ENCODE peak calls at places on chromosome 6, in six cellular contexts. Y is H1, C is IMR-90, N is mesendoderm, J is neuronal stem cell, O is mesenchymal stem cell. L is an unnamed sample.

GRCh38 chr6:85449818-85450577 is at the start of gene NT5E:
- DNase-seq in Y (peak), C (peak), N (peak), J (peak), O (peak), L (peak)

GRCh38 chr6:116631379-116631990 is 15.2 kb downstream of the RSPH4A start:
- DNase-seq in Y (no peak), C (no peak), N (peak), J (no peak), O (no peak), L (peak)

GRCh38 chr6:96923871-96924493 is 546 bp upstream of the KLHL32 start:
- DNase-seq in Y (no peak), C (no peak), N (no peak), J (no peak), O (peak), L (no peak)

GRCh38 chr6:45929421-45930361 is 86.0 kb downstream of the CLIC5 start:
- DNase-seq in Y (no peak), C (no peak), N (no peak), J (no peak), O (peak), L (no peak)

GRCh38 chr6:107668826-107669474 is 155.2 kb downstream of the SCML4 start:
- DNase-seq in Y (no peak), C (no peak), N (no peak), J (no peak), O (no peak), L (no peak)

GRCh38 chr6:117399924-117400323 is 25.8 kb downstream of the ROS1 start:
- DNase-seq in Y (no peak), C (peak), N (peak), J (no peak), O (peak), L (no peak)

GRCh38 chr6:154791561-154792317 is 58.5 kb downstream of the SCAF8 start:
- DNase-seq in Y (no peak), C (peak), N (no peak), J (no peak), O (no peak), L (no peak)

GRCh38 chr6:40299666-40300065 is 287.5 kb downstream of the LRFN2 start:
- DNase-seq in Y (no peak), C (no peak), N (no peak), J (no peak), O (no peak), L (no peak)

GRCh38 chr6:89637960-89638319 is 607 bp downstream of the LYRM2 start:
- DNase-seq in Y (no peak), C (no peak), N (no peak), J (no peak), O (no peak), L (no peak)

GRCh38 chr6:83429269-83429668 is 1.6 kb downstream of the ME1 start:
- DNase-seq in Y (no peak), C (no peak), N (no peak), J (no peak), O (no peak), L (no peak)

GRCh38 chr6:149234051-149234962 is 83.2 kb upstream of the TAB2 start:
- DNase-seq in Y (no peak), C (peak), N (peak), J (no peak), O (peak), L (no peak)

GRCh38 chr6:74991573-74992332 is 214.1 kb downstream of the COL12A1 start:
- DNase-seq in Y (no peak), C (peak), N (peak), J (no peak), O (peak), L (no peak)

GRCh38 chr6:107409942-107410341 is 49.4 kb downstream of the PDSS2 start:
- DNase-seq in Y (no peak), C (no peak), N (no peak), J (no peak), O (no peak), L (no peak)

GRCh38 chr6:34536251-34536958 is 19.7 kb downstream of the SPDEF start:
- DNase-seq in Y (no peak), C (no peak), N (no peak), J (no peak), O (no peak), L (no peak)

GRCh38 chr6:34537922-34538550 is 18.1 kb downstream of the SPDEF start:
- DNase-seq in Y (no peak), C (no peak), N (no peak), J (no peak), O (no peak), L (no peak)

GRCh38 chr6:34538581-34538980 is 17.5 kb downstream of the SPDEF start:
- DNase-seq in Y (no peak), C (no peak), N (no peak), J (no peak), O (no peak), L (no peak)

GRCh38 chr6:34535646-34536045 is 20.5 kb downstream of the SPDEF start:
- DNase-seq in Y (no peak), C (no peak), N (no peak), J (no peak), O (no peak), L (no peak)

DNA sequence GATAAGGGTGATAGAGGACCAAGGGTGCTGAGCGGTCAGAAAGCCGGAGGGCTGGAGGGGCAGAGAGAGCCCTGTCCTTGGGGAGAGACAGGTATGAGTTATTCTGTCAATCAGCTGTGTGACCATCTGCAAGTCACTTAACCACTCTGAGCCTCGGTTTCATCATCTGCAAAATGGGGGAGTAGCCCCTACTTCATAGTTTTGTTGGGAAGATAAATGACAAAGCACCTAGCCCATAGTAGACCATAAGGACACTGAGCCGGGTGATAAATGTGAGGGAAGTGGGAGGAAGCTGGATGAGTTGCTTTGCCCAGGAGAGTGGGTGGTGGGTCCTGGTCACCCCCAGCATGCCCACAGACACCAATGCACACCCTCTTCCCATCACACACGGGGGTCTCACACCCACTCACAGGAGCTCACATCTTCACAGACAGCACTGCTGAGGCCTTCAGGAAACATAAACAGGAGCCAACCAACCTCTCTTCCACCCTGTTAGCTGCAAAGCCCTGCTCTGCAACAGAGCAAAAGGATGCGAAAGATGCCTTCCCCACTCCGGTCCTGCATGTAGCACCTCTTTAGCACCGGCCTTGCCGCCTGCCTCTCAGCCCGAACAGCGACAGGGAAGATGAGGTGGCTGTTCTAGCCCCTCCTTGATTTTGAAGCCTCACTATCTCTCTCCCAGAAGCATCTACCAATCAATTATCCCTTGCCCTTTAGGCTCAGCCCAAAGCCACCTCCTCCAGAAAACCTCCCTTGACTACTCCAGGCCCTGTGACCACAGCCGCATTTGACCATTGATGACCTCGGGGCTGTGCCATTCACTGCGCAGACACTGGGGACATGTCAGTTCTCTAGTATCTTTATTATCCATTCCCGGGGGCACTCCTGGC is 18.9 kb downstream of the SPDEF start:
- DNase-seq in Y (no peak), C (no peak), N (no peak), J (no peak), O (no peak), L (no peak)
- H2BK15ac ChIP-seq in Y (peak), C (no peak), N (no peak), J (no peak), O (no peak), L (no peak)

GRCh38 chr6:22928775-22929174 is 359.4 kb downstream of the HDGFL1 start:
- DNase-seq in Y (no peak), C (no peak), N (peak), J (no peak), O (no peak), L (no peak)
- H2BK15ac ChIP-seq in Y (no peak), C (no peak), N (no peak), J (no peak), O (no peak), L (no peak)

GRCh38 chr6:38634518-38634917 is 5.2 kb downstream of the BTBD9 start:
- DNase-seq in Y (no peak), C (peak), N (no peak), J (no peak), O (no peak), L (no peak)

GRCh38 chr6:38632490-38632889 is 7.2 kb downstream of the BTBD9 start:
- DNase-seq in Y (no peak), C (no peak), N (no peak), J (no peak), O (no peak), L (no peak)

GRCh38 chr6:38636027-38636426 is 3.7 kb downstream of the BTBD9 start:
- DNase-seq in Y (no peak), C (no peak), N (no peak), J (no peak), O (no peak), L (no peak)

GRCh38 chr6:38631186-38631783 is 8.4 kb downstream of the BTBD9 start:
- DNase-seq in Y (no peak), C (no peak), N (no peak), J (no peak), O (no peak), L (no peak)
- H2BK15ac ChIP-seq in Y (no peak), C (no peak), N (no peak), J (no peak), O (no peak), L (no peak)

GRCh38 chr6:31573239-31574105 is 1.4 kb downstream of the LTA start:
- DNase-seq in Y (no peak), C (no peak), N (peak), J (no peak), O (no peak), L (no peak)

GRCh38 chr6:31567531-31568370 is 4.3 kb upstream of the LTA start:
- DNase-seq in Y (no peak), C (no peak), N (peak), J (no peak), O (no peak), L (no peak)

GRCh38 chr6:31572041-31572911 is at the start of gene LTA:
- DNase-seq in Y (no peak), C (no peak), N (no peak), J (no peak), O (no peak), L (no peak)

GRCh38 chr6:31568537-31568961 is 3.5 kb upstream of the LTA start:
- DNase-seq in Y (no peak), C (no peak), N (no peak), J (no peak), O (no peak), L (no peak)

DNA sequence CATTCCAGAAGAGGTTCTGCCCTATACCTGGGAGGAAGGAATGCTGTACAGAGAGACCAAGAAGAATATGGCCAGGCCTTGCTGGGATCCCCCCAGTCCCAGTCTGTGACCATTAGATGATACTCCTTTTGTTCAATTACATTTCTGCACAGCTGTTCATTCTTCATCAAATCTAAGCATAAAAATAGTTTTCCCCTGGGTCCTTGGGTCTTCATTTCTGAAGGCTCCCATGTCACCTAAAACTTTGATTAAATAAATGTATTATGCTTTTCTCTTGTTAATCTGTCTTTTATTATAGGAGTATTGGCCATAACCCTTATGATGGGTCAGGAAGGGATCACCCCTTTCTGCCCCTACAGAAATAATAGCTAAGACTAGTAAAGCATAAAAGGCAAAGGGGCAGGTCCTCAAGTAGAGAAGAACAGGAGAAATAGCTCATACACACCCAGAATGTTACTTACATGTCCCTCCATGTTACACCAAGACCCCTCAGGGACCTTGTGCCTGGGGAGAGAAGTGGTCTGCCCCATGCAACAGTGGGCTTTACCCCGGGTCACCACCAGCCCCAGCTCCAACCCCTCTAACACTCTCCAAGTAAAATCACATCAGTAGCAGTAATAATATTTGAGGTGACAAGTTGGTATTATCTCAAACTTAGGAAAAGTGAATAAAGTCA is 2.1 kb upstream of the LTA start:
- DNase-seq in Y (no peak), C (no peak), N (no peak), J (no peak), O (no peak), L (no peak)
- H2BK15ac ChIP-seq in Y (no peak), C (no peak), N (no peak), J (no peak), O (no peak), L (no peak)

GRCh38 chr6:130693944-130694343 is 133.3 kb upstream of the SMLR1 start:
- DNase-seq in Y (no peak), C (no peak), N (no peak), J (no peak), O (no peak), L (no peak)

GRCh38 chr6:130700397-130700796 is 126.8 kb upstream of the SMLR1 start:
- DNase-seq in Y (no peak), C (no peak), N (no peak), J (no peak), O (no peak), L (no peak)

GRCh38 chr6:130697661-130698535 is 129.3 kb upstream of the SMLR1 start:
- DNase-seq in Y (peak), C (peak), N (peak), J (peak), O (peak), L (peak)

GRCh38 chr6:130696806-130697205 is 130.4 kb upstream of the SMLR1 start:
- DNase-seq in Y (no peak), C (peak), N (no peak), J (no peak), O (no peak), L (no peak)

GRCh38 chr6:130694617-130695016 is 132.6 kb upstream of the SMLR1 start:
- DNase-seq in Y (no peak), C (peak), N (no peak), J (no peak), O (no peak), L (no peak)
- H2BK15ac ChIP-seq in Y (no peak), C (no peak), N (no peak), J (no peak), O (no peak), L (no peak)

DNA sequence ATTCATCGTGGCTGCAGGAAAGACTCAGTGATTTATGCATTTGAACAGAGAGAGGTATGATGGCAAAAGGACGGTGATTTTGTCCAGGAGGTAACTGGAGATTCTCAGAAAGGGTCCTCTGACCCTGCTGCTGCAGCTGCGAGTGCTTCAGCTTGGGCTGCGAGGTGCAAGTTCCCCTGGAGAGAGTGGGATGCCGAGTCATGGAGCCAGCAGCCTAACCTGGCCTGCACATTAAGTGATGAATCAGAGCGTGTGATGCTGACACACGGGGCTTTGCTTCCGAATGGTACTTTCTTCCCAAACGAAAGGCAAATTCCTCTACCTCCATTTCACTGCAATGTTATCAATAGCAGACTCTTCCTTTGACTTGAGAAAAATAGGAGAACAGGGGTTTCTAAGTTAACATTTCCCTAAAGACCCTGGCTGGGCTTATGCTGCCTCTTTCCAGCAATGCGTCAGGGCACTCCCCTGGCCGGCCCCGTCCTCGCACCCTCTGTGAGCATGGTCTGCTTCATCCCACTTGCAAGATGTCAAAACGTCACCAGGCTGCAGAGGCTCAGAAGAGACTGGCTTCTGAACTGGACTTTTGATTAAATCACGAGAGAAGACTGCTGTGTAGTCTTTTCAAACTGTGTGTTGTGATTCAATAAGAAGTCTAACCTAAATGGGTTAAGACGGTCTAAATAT is 628.0 kb upstream of the AGPAT4 start:
- DNase-seq in Y (no peak), C (no peak), N (peak), J (no peak), O (no peak), L (no peak)
- H2BK15ac ChIP-seq in Y (no peak), C (no peak), N (no peak), J (no peak), O (no peak), L (no peak)

GRCh38 chr6:111623046-111623718 is 17.5 kb upstream of the TRAF3IP2 start:
- DNase-seq in Y (no peak), C (no peak), N (no peak), J (no peak), O (no peak), L (no peak)
- H2BK15ac ChIP-seq in Y (no peak), C (peak), N (no peak), J (no peak), O (no peak), L (no peak)

GRCh38 chr6:1612386-1612893 is 2.7 kb downstream of the FOXC1 start:
- DNase-seq in Y (no peak), C (no peak), N (no peak), J (no peak), O (no peak), L (no peak)
- H2BK15ac ChIP-seq in Y (no peak), C (peak), N (no peak), J (no peak), O (no peak), L (no peak)

GRCh38 chr6:42007753-42008528 is 42.4 kb upstream of the TAF8 start:
- DNase-seq in Y (no peak), C (no peak), N (no peak), J (no peak), O (no peak), L (no peak)

GRCh38 chr6:42010909-42011308 is 39.4 kb upstream of the TAF8 start:
- DNase-seq in Y (no peak), C (no peak), N (no peak), J (no peak), O (no peak), L (no peak)

GRCh38 chr6:42009844-42010184 is 40.5 kb upstream of the TAF8 start:
- DNase-seq in Y (no peak), C (no peak), N (peak), J (no peak), O (no peak), L (no peak)

GRCh38 chr6:42012501-42013133 is 37.7 kb upstream of the TAF8 start:
- DNase-seq in Y (no peak), C (no peak), N (no peak), J (no peak), O (peak), L (no peak)

DNA sequence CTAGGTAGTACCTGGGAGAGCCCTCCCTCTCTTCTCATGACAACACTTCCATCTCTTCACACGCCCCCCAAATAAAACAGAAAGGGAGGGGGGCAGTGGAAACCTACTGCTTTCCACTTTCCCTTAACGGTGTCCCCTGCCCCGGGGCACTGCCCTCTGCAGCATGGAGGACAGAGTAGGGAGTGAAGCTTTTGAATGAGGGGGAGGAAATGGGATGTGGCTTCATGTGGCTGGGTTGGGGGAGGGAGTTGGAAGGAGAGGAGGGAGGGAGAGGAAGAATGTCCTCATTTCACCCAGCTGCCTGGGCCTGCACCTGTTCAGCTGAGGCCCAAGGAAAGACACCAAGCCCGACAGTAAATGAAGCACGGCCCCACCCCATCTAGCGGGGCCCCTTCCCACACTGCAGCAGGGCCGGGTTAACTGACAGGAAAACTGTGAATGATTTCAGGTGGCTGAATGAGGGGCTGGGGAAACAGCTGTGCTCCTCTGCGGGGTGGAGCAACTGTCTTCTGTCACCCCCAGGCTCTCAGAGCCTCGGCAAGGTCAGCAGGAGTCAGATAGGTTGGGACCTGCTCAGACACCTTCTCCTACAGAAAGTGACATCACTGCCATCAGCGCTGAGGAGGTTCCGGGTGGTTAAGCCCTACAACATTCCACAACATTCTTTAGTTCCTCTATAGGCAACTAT is 40.0 kb upstream of the TAF8 start:
- DNase-seq in Y (no peak), C (no peak), N (peak), J (no peak), O (peak), L (peak)
- H2BK15ac ChIP-seq in Y (no peak), C (no peak), N (no peak), J (no peak), O (no peak), L (no peak)

L was measured in H9.